ENCODE peak calls at places on chromosome X, in five cellular contexts. T is psoas muscle, C is nephron progenitor cell, Y is cardiac fibroblast, Z is fibroblast of lung. O is an unnamed sample.

GRCh38 chrX:46254623-46255022 is 290.6 kb downstream of the ZNF674 start:
- DNase-seq in T (no peak), C (no peak), Y (no peak), Z (no peak), O (no peak)

GRCh38 chrX:77087529-77088169 is 359.5 kb upstream of the FGF16 start:
- DNase-seq in Z (peak), Y (peak), C (no peak), T (no peak), O (peak)

GRCh38 chrX:30876367-30876766 is 12.7 kb downstream of the TAB3 start:
- DNase-seq in T (no peak), C (no peak), Z (no peak), Y (no peak), O (no peak)

GRCh38 chrX:37627602-37628001 is 56.1 kb downstream of the LANCL3 start:
- DNase-seq in Z (no peak), Y (no peak), T (no peak), C (no peak), O (no peak)

GRCh38 chrX:134406230-134406794 is 53.7 kb upstream of the HPRT1 start:
- DNase-seq in C (no peak), Z (no peak), T (no peak), Y (no peak), O (no peak)

GRCh38 chrX:13085533-13085932 is 41.1 kb upstream of the FAM9C start:
- DNase-seq in Y (no peak), T (no peak), C (no peak), Z (no peak), O (no peak)

GRCh38 chrX:87697409-87697808 is 179.8 kb downstream of the KLHL4 start:
- DNase-seq in Z (no peak), T (no peak), C (no peak), Y (no peak), O (no peak)

GRCh38 chrX:23896983-23897382 is 10.8 kb downstream of the APOO start:
- DNase-seq in Z (no peak), T (no peak), C (no peak), Y (peak), O (no peak)

GRCh38 chrX:15207384-15207783 is 62.5 kb downstream of the ASB9 start:
- DNase-seq in C (no peak), T (no peak), Y (no peak), Z (no peak), O (no peak)

GRCh38 chrX:65241059-65241721 is 264.9 kb upstream of the ZC4H2 start:
- DNase-seq in Y (peak), Z (no peak), C (no peak), T (no peak), O (no peak)

GRCh38 chrX:46577116-46578005 is 3.8 kb downstream of the CHST7 start:
- DNase-seq in C (no peak), Z (no peak), T (no peak), Y (peak), O (peak)

GRCh38 chrX:41720125-41720780 is 3.7 kb upstream of the GPR82 start:
- DNase-seq in T (no peak), Z (no peak), Y (peak), C (no peak), O (peak)

DNA sequence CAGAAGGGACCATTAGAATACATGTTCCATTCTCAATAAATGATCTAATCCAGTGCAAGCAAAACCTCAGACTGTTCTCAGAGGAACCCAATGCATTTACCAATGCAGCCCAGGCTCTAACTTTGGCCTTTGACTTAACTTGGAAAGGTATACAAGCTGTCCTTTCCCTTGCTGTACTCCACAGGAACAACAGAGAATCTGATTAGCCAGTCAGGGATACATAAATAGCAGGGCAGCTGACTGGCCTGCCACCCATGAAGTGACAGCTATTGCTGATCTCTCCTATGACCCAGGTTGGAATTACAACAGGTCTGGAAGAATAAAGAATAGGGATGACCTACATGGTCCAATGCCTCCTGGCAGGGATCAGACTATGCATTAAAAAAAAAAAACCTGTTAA is 14.5 kb upstream of the CT45A1 start:
- DNase-seq in Z (no peak), T (no peak), C (no peak), Y (no peak), O (no peak)
- TF ChIP-seq CTCF in Z (no peak), T (no peak), C (no peak), Y (no peak), O (no peak)

DNA sequence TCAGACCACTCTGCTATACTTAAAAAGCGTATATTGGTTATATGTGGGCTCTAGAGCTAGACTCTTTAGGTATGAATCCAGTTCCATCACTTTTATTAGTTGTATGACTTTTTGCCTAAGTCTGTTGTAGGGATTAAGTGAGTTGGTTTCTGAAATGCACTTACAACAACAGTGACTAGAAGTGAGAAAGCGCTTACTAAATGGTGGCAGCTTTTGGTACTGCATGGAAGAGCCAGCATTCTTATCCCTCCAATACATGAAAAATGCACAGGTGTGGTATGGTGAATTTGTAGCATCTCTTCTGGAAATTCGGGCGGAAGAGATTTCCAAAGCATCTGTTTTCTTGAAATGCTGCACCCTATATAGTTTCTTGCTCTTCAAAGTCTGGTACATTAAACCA is 117.1 kb downstream of the SPANXA1 start:
- DNase-seq in Y (no peak), T (no peak), C (no peak), Z (no peak), O (no peak)
- TF ChIP-seq CTCF in Y (peak), T (no peak), C (peak), Z (no peak), O (peak)

GRCh38 chrX:19535481-19535880 is 20.2 kb upstream of the MAP3K15 start:
- DNase-seq in Z (peak), T (no peak), C (no peak), Y (peak), O (peak)
- TF ChIP-seq CTCF in Z (peak), T (no peak), C (peak), Y (peak), O (peak)

GRCh38 chrX:114712466-114712865 is 128.6 kb downstream of the HTR2C start:
- DNase-seq in C (no peak), Z (no peak), T (no peak), Y (peak), O (no peak)

DNA sequence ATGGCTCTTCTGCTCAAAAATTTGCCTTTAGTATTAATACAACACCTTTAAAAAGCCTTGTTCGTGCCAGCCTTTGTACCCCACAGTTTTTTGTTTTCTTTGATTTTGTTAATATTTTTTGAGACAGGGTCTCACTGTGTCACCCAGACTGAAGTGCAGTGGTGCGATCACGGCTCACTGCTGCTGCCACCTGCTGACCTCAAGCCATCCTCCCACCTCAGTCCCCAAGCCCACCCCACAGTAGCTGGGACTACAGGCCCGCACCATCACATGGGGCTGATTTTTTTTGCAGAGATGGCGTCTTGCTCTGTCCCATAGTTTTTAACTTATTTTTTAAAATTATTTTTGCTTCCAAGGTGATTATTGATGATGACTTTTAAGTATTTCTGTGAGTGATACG is 134.0 kb downstream of the HTR2C start:
- DNase-seq in Y (no peak), T (no peak), Z (no peak), C (peak), O (no peak)
- TF ChIP-seq CTCF in Y (peak), T (no peak), Z (no peak), C (peak), O (peak)

GRCh38 chrX:102514536-102514935 is 2.0 kb downstream of the TMSB15A start:
- DNase-seq in C (no peak), T (no peak), Z (no peak), Y (no peak), O (no peak)

GRCh38 chrX:102516314-102516936 is at the start of gene TMSB15A:
- DNase-seq in T (peak), Y (peak), Z (peak), C (peak), O (peak)

GRCh38 chrX:102517331-102517730 is 792 bp upstream of the TMSB15A start:
- DNase-seq in Z (peak), C (no peak), T (no peak), Y (peak), O (peak)
- TF ChIP-seq CTCF in Z (peak), C (no peak), T (no peak), Y (no peak), O (peak)

GRCh38 chrX:21639775-21640174 is 18.4 kb downstream of the KLHL34 start:
- DNase-seq in C (no peak), T (no peak), Z (no peak), Y (no peak), O (no peak)

GRCh38 chrX:21645437-21646220 is 12.5 kb downstream of the KLHL34 start:
- DNase-seq in Y (no peak), T (no peak), C (no peak), Z (peak), O (no peak)
- TF ChIP-seq CTCF in Y (no peak), T (no peak), C (no peak), Z (no peak), O (no peak)

DNA sequence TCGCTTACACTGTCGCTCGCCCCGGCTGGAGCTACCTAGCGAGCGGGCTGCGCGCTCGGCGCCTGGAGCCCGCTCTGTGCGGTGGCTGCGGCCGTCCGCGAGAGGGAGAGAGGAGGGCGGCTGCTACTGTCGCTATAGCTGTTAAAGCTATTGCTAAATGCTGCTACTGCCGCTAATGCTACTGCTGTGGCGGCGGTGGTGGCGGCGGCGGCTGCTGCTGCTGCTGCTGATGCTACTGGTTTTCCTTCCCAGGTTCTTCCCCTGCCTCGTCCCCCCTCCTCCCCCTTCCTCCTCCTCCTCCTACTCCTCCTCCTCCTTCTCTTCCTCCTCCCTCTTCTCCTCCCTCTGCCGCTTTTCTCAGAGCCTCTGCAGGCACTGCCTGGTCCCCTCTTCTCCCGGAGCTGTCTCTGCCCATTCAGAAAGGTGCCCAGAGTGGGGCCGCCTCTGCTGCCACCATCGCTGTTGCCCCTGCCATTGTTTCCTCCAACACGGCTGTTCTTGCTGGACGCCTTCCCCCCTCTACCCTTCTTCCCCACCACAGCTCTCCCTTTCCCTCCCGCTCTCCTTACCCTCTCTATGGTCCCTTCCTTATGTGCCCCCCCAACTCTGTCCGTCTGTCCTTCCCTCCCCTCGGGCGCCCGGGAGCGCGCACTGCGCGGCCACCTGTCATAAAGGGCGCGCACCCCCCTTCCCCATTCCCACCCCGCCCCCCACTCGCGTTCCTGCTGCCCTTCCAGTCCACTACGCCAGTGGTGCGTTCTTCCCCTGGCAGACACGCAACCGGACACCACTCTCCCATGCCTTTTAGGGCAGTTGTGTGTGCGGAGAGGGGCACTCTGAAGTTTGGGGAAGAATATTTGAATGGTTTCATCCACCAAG is at the start of gene NEXMIF:
- DNase-seq in C (peak), Z (peak), Y (peak), T (no peak), O (no peak)
- TF ChIP-seq CTCF in C (no peak), Z (no peak), Y (peak), T (no peak), O (no peak)